ENCODE peak calls at places on chromosome 18, in seven cellular contexts. Q is body of pancreas, R is pancreas, J is Karpas-422, P is IMR-90, U is mesendoderm, K is trophoblast cell. N is an unnamed sample.

GRCh38 chr18:79610461-79611039 is 69.1 kb upstream of the CTDP1 start:
- DNase-seq in R (no peak), J (no peak), P (no peak), K (no peak), Q (peak; percentile 9), U (no peak), N (no peak)

GRCh38 chr18:23523429-23524212 is 20.3 kb downstream of the RMC1 start:
- DNase-seq in P (peak; percentile 48), U (no peak), K (no peak), Q (no peak), R (no peak), J (no peak), N (no peak)

GRCh38 chr18:28984731-28985130 is 807.8 kb upstream of the CDH2 start:
- DNase-seq in Q (no peak), R (no peak), P (peak; percentile 33), U (no peak), J (no peak), K (no peak), N (no peak)

GRCh38 chr18:1466035-1466434 is 561.4 kb downstream of the ADCYAP1 start:
- DNase-seq in J (no peak), K (no peak), R (no peak), Q (no peak), U (no peak), P (no peak), N (no peak)

GRCh38 chr18:45688834-45689233 is 35.1 kb upstream of the SLC14A1 start:
- DNase-seq in R (no peak), K (no peak), P (no peak), J (peak; percentile 75), U (no peak), Q (no peak), N (no peak)

GRCh38 chr18:23238152-23238531 is 102.9 kb downstream of the CABLES1 start:
- DNase-seq in R (no peak), Q (no peak), U (no peak), P (peak; percentile 60), J (no peak), K (no peak), N (no peak)

GRCh38 chr18:55453186-55453585 is 134.8 kb downstream of the TCF4 start:
- DNase-seq in K (no peak), U (no peak), R (no peak), J (no peak), Q (no peak), P (no peak), N (no peak)

GRCh38 chr18:63679820-63680606 is 18.3 kb upstream of the SERPINB3 start:
- DNase-seq in K (no peak), R (no peak), Q (no peak), J (no peak), P (no peak), U (no peak), N (no peak)

GRCh38 chr18:66792466-66792865 is 188.6 kb upstream of the CDH19 start:
- DNase-seq in R (no peak), U (peak; percentile 84), K (no peak), P (no peak), J (no peak), Q (no peak), N (no peak)

GRCh38 chr18:59876310-59876626 is 23.5 kb upstream of the PMAIP1 start:
- DNase-seq in U (no peak), Q (no peak), J (no peak), K (no peak), P (no peak), R (no peak), N (no peak)
- H3K4me1 ChIP-seq in U (no peaks in the 10 kb centered on the region), Q (no peaks in the 10 kb centered on the region), J (no peaks in the 10 kb centered on the region), K (peaks cover 2% of the 10 kb centered on the region), P (peaks cover 7% of the 10 kb centered on the region), R (no peaks in the 10 kb centered on the region), N (no peaks in the 10 kb centered on the region)

GRCh38 chr18:12461326-12461725 is 53.6 kb downstream of the PRELID3A start:
- DNase-seq in P (no peak), U (no peak), Q (no peak), R (no peak), J (no peak), K (no peak), N (no peak)
- H3K27ac ChIP-seq in P (no peak overlapping the region), U (no peak overlapping the region), Q (no peak overlapping the region), R (no peak overlapping the region), J (no peak overlapping the region), K (no peak overlapping the region), N (no peak overlapping the region)

GRCh38 chr18:58263733-58264469 is 219.9 kb downstream of the NEDD4L start:
- DNase-seq in U (no peak), K (no peak), P (peak; percentile 21), Q (no peak), J (no peak), R (no peak), N (no peak)

GRCh38 chr18:58267493-58267892 is 223.5 kb downstream of the NEDD4L start:
- DNase-seq in U (no peak), Q (no peak), J (no peak), R (no peak), P (peak; percentile 31), K (no peak), N (no peak)

GRCh38 chr18:58264846-58265245 is 220.8 kb downstream of the NEDD4L start:
- DNase-seq in U (no peak), K (no peak), P (no peak), R (no peak), J (no peak), Q (no peak), N (no peak)

GRCh38 chr18:58268849-58269248 is 224.8 kb downstream of the NEDD4L start:
- DNase-seq in U (peak; percentile 75), J (no peak), Q (no peak), P (peak; percentile 55), R (peak; percentile 41), K (peak; percentile 83), N (no peak)

DNA sequence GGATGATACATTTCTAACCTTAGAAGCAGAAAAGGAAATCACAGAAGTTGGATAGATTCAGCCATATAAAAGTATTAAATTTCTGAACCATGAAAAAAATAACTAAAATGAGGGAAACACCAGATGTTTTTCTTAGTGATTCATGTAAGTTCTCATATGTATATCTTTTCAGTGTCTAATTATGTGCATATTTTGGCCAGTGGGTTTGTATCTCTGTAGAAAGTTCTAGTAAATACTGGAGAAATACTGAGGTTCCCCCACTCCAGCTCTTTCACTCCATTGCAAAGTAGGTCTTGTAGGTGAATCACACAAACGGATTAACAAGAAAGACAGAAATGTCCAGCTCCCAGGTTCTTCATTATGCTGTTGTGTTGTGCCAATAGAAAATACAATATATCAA is 222.3 kb downstream of the NEDD4L start:
- DNase-seq in P (peak; percentile 62), J (no peak), R (no peak), U (no peak), Q (no peak), K (no peak), N (no peak)
- H3K4me1 ChIP-seq in P (peaks cover 2% of the 10 kb centered on the region), J (no peaks in the 10 kb centered on the region), R (peaks cover 67% of the 10 kb centered on the region), U (no peaks in the 10 kb centered on the region), Q (peaks cover 67% of the 10 kb centered on the region), K (peaks cover 30% of the 10 kb centered on the region), N (peaks cover 5% of the 10 kb centered on the region)

DNA sequence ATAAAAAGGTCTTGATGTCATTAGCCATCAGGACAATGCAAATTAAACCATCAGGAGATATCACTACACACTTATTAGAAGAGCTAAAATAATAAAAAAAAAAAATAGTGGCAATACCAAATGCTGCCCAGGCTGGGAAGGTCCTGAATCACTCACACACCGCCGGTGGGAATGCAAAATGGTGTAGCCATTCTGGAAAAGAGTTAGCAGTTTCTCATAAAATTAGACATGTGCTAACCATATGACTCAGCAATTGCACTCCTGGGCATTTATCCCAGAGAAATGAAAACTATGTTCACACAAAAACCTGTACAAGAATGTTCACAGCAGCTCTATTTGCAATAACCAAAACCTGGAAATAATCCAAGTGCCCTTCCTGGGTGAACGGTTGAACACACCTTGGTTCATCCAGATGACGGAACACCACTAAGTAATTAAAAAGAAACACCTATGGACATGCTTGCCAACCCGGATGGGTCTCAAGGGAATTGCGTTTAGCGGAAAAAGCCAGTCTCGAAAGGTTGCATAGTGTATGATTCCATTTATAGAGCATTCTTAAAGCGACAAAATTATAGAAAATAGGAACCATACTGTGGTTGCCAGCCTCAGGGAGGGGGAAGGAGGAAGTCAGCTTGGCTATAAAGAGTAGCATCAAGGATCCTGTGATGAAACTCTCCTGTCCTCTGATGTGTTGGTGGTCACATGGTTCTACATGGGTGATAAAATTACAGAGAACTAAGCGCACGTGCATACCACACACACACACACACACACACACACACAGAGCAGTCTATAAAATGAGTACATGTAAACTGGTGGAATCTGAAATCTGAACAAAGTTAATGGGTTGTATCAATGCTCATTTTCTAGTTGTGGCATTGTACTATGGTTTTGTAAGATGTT is 4.6 kb downstream of the MBP start:
- DNase-seq in U (no peak), K (no peak), P (peak; percentile 89), J (peak; percentile 94), R (peak; percentile 68), Q (peak; percentile 72), N (peak; percentile 81)
- H3K27ac ChIP-seq in U (no peak overlapping the region), K (no peak overlapping the region), P (peak overlapping the region; percentile 51), J (peak overlapping the region; percentile 91), R (peak overlapping the region; percentile 28), Q (peak overlapping the region; percentile 66), N (peak overlapping the region; percentile 74)

GRCh38 chr18:2997846-2998599 is 14.9 kb downstream of the LPIN2 start:
- DNase-seq in Q (no peak), K (no peak), U (no peak), P (no peak), J (peak; percentile 45), R (no peak), N (no peak)
- H3K4me1 ChIP-seq in Q (peaks cover 28% of the 10 kb centered on the region), K (no peaks in the 10 kb centered on the region), U (no peaks in the 10 kb centered on the region), P (peaks cover 9% of the 10 kb centered on the region), J (peaks cover 18% of the 10 kb centered on the region), R (peaks cover 11% of the 10 kb centered on the region), N (peaks cover 8% of the 10 kb centered on the region)

DNA sequence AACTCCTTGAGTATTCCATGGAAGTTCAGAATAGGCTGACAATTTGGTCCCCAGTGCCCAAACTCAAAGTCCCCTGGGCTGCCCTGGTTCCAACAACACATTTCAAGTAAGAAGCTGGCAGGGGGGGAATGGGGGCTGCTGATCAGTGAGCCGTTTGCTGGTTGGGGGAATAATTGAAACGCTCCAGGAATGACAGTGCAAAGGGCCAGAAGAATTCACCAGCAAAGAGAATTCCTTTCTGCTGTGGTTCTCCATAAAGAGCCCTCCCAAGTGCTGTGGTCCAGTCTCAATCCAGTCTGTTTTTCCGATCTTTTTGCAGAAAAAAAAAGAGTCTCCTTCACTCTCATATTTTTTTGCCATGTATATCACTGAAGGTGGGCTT is 95.1 kb upstream of the THOC1 start:
- DNase-seq in J (no peak), K (no peak), U (no peak), P (no peak), Q (no peak), R (no peak), N (no peak)
- H3K27ac ChIP-seq in J (no peak overlapping the region), K (no peak overlapping the region), U (no peak overlapping the region), P (no peak overlapping the region), Q (no peak overlapping the region), R (no peak overlapping the region), N (no peak overlapping the region)

GRCh38 chr18:48946329-48946835 is 4.4 kb downstream of the SMAD7 start:
- DNase-seq in Q (peak; percentile 52), U (no peak), P (peak; percentile 81), J (no peak), K (no peak), R (no peak), N (no peak)
- H3K4me1 ChIP-seq in Q (peaks cover 69% of the 10 kb centered on the region), U (peaks cover 51% of the 10 kb centered on the region), P (peaks cover 35% of the 10 kb centered on the region), J (peaks cover 32% of the 10 kb centered on the region), K (peaks cover 37% of the 10 kb centered on the region), R (peaks cover 61% of the 10 kb centered on the region), N (peaks cover 40% of the 10 kb centered on the region)